ENCODE peak calls at places on chromosome 13, in six cellular contexts. One of them, this sample, is unnamed.
A peak's percentile ranks its signal among the peaks of the same experiment; 100 is the strongest.

GRCh38 chr13:37326319-37326718 is 220.9 kb upstream of the CSNK1A1L start:
- DNase-seq in lower lobe of right lung: no peak
- DNase-seq in Peyer's patch: no peak
- DNase-seq in dorsolateral prefrontal cortex: no peak
- DNase-seq in Calu3: no peak
- DNase-seq in progenitor cell of endocrine pancreas: no peak
- DNase-seq in this sample: no peak

GRCh38 chr13:80737513-80737912 is 396.6 kb upstream of the SPRY2 start:
- DNase-seq in lower lobe of right lung: no peak
- DNase-seq in Peyer's patch: no peak
- DNase-seq in dorsolateral prefrontal cortex: no peak
- DNase-seq in Calu3: no peak
- DNase-seq in progenitor cell of endocrine pancreas: no peak
- DNase-seq in this sample: no peak

GRCh38 chr13:98798849-98799645 is 46.6 kb upstream of the SLC15A1 start:
- DNase-seq in lower lobe of right lung: no peak
- DNase-seq in Peyer's patch: no peak
- DNase-seq in dorsolateral prefrontal cortex: no peak
- DNase-seq in Calu3: no peak
- DNase-seq in progenitor cell of endocrine pancreas: no peak
- DNase-seq in this sample: no peak

GRCh38 chr13:103812966-103813365 is 746.7 kb upstream of the SLC10A2 start:
- DNase-seq in lower lobe of right lung: no peak
- DNase-seq in Peyer's patch: no peak
- DNase-seq in dorsolateral prefrontal cortex: no peak
- DNase-seq in Calu3: no peak
- DNase-seq in progenitor cell of endocrine pancreas: no peak
- DNase-seq in this sample: no peak

GRCh38 chr13:114074671-114075315 is 57.6 kb downstream of the RASA3 start:
- DNase-seq in lower lobe of right lung: no peak
- DNase-seq in Peyer's patch: no peak
- DNase-seq in dorsolateral prefrontal cortex: no peak
- DNase-seq in Calu3: no peak
- DNase-seq in progenitor cell of endocrine pancreas: no peak
- DNase-seq in this sample: no peak

GRCh38 chr13:30493670-30494381 is 28.1 kb upstream of the HMGB1 start:
- DNase-seq in lower lobe of right lung: no peak
- DNase-seq in Peyer's patch: no peak
- DNase-seq in dorsolateral prefrontal cortex: no peak
- DNase-seq in Calu3: no peak
- DNase-seq in progenitor cell of endocrine pancreas: no peak
- DNase-seq in this sample: no peak

GRCh38 chr13:50451609-50452008 is 391.9 kb downstream of the DLEU7 start:
- DNase-seq in lower lobe of right lung: peak; percentile 39
- DNase-seq in Peyer's patch: no peak
- DNase-seq in dorsolateral prefrontal cortex: no peak
- DNase-seq in Calu3: no peak
- DNase-seq in progenitor cell of endocrine pancreas: no peak
- DNase-seq in this sample: no peak

GRCh38 chr13:41311607-41312500 is 787 bp downstream of the NAA16 start:
- DNase-seq in lower lobe of right lung: peak; percentile 63
- DNase-seq in Peyer's patch: peak; percentile 40
- DNase-seq in dorsolateral prefrontal cortex: no peak
- DNase-seq in Calu3: peak; percentile 35
- DNase-seq in progenitor cell of endocrine pancreas: peak; percentile 19
- DNase-seq in this sample: peak; percentile 50

GRCh38 chr13:33376212-33376611 is 90.7 kb upstream of the STARD13 start:
- DNase-seq in lower lobe of right lung: no peak
- DNase-seq in Peyer's patch: no peak
- DNase-seq in dorsolateral prefrontal cortex: no peak
- DNase-seq in Calu3: no peak
- DNase-seq in progenitor cell of endocrine pancreas: no peak
- DNase-seq in this sample: no peak

GRCh38 chr13:63481334-63481733 is 2065.7 kb upstream of the PCDH20 start:
- DNase-seq in lower lobe of right lung: no peak
- DNase-seq in Peyer's patch: no peak
- DNase-seq in dorsolateral prefrontal cortex: no peak
- DNase-seq in Calu3: no peak
- DNase-seq in progenitor cell of endocrine pancreas: no peak
- DNase-seq in this sample: no peak

GRCh38 chr13:84651288-84651687 is 769.0 kb upstream of the SLITRK1 start:
- DNase-seq in lower lobe of right lung: no peak
- DNase-seq in Peyer's patch: no peak
- DNase-seq in dorsolateral prefrontal cortex: no peak
- DNase-seq in Calu3: peak; percentile 17
- DNase-seq in progenitor cell of endocrine pancreas: no peak
- DNase-seq in this sample: no peak

GRCh38 chr13:108785844-108786243 is 156.4 kb downstream of the MYO16 start:
- DNase-seq in lower lobe of right lung: no peak
- DNase-seq in Peyer's patch: no peak
- DNase-seq in dorsolateral prefrontal cortex: no peak
- DNase-seq in Calu3: no peak
- DNase-seq in progenitor cell of endocrine pancreas: no peak
- DNase-seq in this sample: no peak

GRCh38 chr13:30796132-30796832 is 60.9 kb downstream of the ALOX5AP start:
- DNase-seq in lower lobe of right lung: no peak
- DNase-seq in Peyer's patch: no peak
- DNase-seq in dorsolateral prefrontal cortex: no peak
- DNase-seq in Calu3: peak; percentile 45
- DNase-seq in progenitor cell of endocrine pancreas: no peak
- DNase-seq in this sample: no peak

GRCh38 chr13:34338102-34338501 is 520.2 kb downstream of the RFC3 start:
- DNase-seq in lower lobe of right lung: no peak
- DNase-seq in Peyer's patch: no peak
- DNase-seq in dorsolateral prefrontal cortex: no peak
- DNase-seq in Calu3: no peak
- DNase-seq in progenitor cell of endocrine pancreas: no peak
- DNase-seq in this sample: no peak

GRCh38 chr13:29961036-29961685 is 110.7 kb upstream of the UBL3 start:
- DNase-seq in lower lobe of right lung: no peak
- DNase-seq in Peyer's patch: no peak
- DNase-seq in dorsolateral prefrontal cortex: no peak
- DNase-seq in Calu3: no peak
- DNase-seq in progenitor cell of endocrine pancreas: no peak
- DNase-seq in this sample: peak; percentile 83

GRCh38 chr13:97018029-97018819 is 23.9 kb upstream of the OXGR1 start:
- DNase-seq in lower lobe of right lung: no peak
- DNase-seq in Peyer's patch: no peak
- DNase-seq in dorsolateral prefrontal cortex: no peak
- DNase-seq in Calu3: no peak
- DNase-seq in progenitor cell of endocrine pancreas: peak; percentile 22
- DNase-seq in this sample: peak; percentile 28

GRCh38 chr13:80010846-80011245 is 330.1 kb downstream of the SPRY2 start:
- DNase-seq in lower lobe of right lung: no peak
- DNase-seq in Peyer's patch: no peak
- DNase-seq in dorsolateral prefrontal cortex: peak; percentile 62
- DNase-seq in Calu3: no peak
- DNase-seq in progenitor cell of endocrine pancreas: no peak
- DNase-seq in this sample: no peak

GRCh38 chr13:63124863-63125262 is 1709.2 kb upstream of the PCDH20 start:
- DNase-seq in lower lobe of right lung: no peak
- DNase-seq in Peyer's patch: no peak
- DNase-seq in dorsolateral prefrontal cortex: no peak
- DNase-seq in Calu3: no peak
- DNase-seq in progenitor cell of endocrine pancreas: no peak
- DNase-seq in this sample: no peak

GRCh38 chr13:39035204-39035603 is 2.7 kb downstream of the PROSER1 start:
- DNase-seq in lower lobe of right lung: no peak
- DNase-seq in Peyer's patch: no peak
- DNase-seq in dorsolateral prefrontal cortex: no peak
- DNase-seq in Calu3: no peak
- DNase-seq in progenitor cell of endocrine pancreas: no peak
- DNase-seq in this sample: no peak

GRCh38 chr13:80133631-80134083 is 207.3 kb downstream of the SPRY2 start:
- DNase-seq in lower lobe of right lung: no peak
- DNase-seq in Peyer's patch: no peak
- DNase-seq in dorsolateral prefrontal cortex: no peak
- DNase-seq in Calu3: no peak
- DNase-seq in progenitor cell of endocrine pancreas: no peak
- DNase-seq in this sample: no peak

GRCh38 chr13:90293793-90294361 is 1053.6 kb upstream of the MIR17HG start:
- DNase-seq in lower lobe of right lung: peak; percentile 53
- DNase-seq in Peyer's patch: no peak
- DNase-seq in dorsolateral prefrontal cortex: no peak
- DNase-seq in Calu3: no peak
- DNase-seq in progenitor cell of endocrine pancreas: no peak
- DNase-seq in this sample: no peak

GRCh38 chr13:91238036-91238435 is 109.5 kb upstream of the MIR17HG start:
- DNase-seq in lower lobe of right lung: no peak
- DNase-seq in Peyer's patch: no peak
- DNase-seq in dorsolateral prefrontal cortex: no peak
- DNase-seq in Calu3: no peak
- DNase-seq in progenitor cell of endocrine pancreas: no peak
- DNase-seq in this sample: no peak

GRCh38 chr13:112839347-112840105 is 129.5 kb upstream of the MCF2L start:
- DNase-seq in lower lobe of right lung: no peak
- DNase-seq in Peyer's patch: no peak
- DNase-seq in dorsolateral prefrontal cortex: no peak
- DNase-seq in Calu3: no peak
- DNase-seq in progenitor cell of endocrine pancreas: no peak
- DNase-seq in this sample: no peak

DNA sequence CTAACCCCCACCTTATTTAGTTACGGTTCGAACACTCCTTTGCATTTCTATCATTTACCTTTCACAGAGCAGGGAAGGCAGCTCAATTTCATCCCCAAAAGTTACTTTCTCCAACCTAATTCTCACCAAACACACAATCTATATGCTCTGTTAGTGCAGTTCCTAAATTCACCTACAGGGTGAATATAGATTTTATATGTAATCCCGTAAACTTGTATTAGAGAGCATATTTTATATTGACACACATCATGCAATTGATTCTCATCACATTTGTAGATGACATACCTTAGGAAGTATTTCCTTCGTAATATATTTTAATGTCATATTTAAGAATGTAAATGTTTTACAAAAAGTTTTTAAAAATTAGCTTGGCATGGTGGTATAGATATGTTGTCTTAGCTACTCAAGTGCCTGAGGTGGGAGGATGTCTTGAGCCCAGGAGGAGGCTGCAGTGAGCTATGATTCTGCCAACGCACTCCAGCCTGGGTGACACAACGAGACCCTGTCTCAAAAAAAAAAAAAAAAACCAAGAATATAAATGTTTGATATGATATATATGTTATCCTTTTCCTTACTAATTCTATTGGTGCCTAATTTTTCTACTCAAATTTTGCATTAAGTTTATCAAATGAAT is 57.3 kb upstream of the TNFRSF19 start:
- DNase-seq in lower lobe of right lung: no peak
- DNase-seq in Peyer's patch: no peak
- DNase-seq in dorsolateral prefrontal cortex: no peak
- DNase-seq in Calu3: no peak
- DNase-seq in progenitor cell of endocrine pancreas: no peak
- DNase-seq in this sample: no peak
- TF ChIP-seq CTCF in lower lobe of right lung: no peak
- TF ChIP-seq CTCF in Peyer's patch: no peak
- TF ChIP-seq CTCF in dorsolateral prefrontal cortex: peak; percentile 20
- TF ChIP-seq CTCF in Calu3: no peak
- TF ChIP-seq CTCF in progenitor cell of endocrine pancreas: peak; percentile 42
- TF ChIP-seq CTCF in this sample: peak; percentile 66

GRCh38 chr13:19605161-19605955 is 28.1 kb upstream of the MPHOSPH8 start:
- DNase-seq in lower lobe of right lung: no peak
- DNase-seq in Peyer's patch: no peak
- DNase-seq in dorsolateral prefrontal cortex: no peak
- DNase-seq in Calu3: no peak
- DNase-seq in progenitor cell of endocrine pancreas: no peak
- DNase-seq in this sample: no peak

GRCh38 chr13:19604306-19604705 is 29.2 kb upstream of the MPHOSPH8 start:
- DNase-seq in lower lobe of right lung: no peak
- DNase-seq in Peyer's patch: no peak
- DNase-seq in dorsolateral prefrontal cortex: no peak
- DNase-seq in Calu3: no peak
- DNase-seq in progenitor cell of endocrine pancreas: no peak
- DNase-seq in this sample: no peak

GRCh38 chr13:19597523-19597922 is 35.9 kb upstream of the MPHOSPH8 start:
- DNase-seq in lower lobe of right lung: no peak
- DNase-seq in Peyer's patch: no peak
- DNase-seq in dorsolateral prefrontal cortex: no peak
- DNase-seq in Calu3: no peak
- DNase-seq in progenitor cell of endocrine pancreas: no peak
- DNase-seq in this sample: no peak

GRCh38 chr13:19606152-19606551 is 27.3 kb upstream of the MPHOSPH8 start:
- DNase-seq in lower lobe of right lung: no peak
- DNase-seq in Peyer's patch: no peak
- DNase-seq in dorsolateral prefrontal cortex: peak; percentile 48
- DNase-seq in Calu3: no peak
- DNase-seq in progenitor cell of endocrine pancreas: no peak
- DNase-seq in this sample: no peak

DNA sequence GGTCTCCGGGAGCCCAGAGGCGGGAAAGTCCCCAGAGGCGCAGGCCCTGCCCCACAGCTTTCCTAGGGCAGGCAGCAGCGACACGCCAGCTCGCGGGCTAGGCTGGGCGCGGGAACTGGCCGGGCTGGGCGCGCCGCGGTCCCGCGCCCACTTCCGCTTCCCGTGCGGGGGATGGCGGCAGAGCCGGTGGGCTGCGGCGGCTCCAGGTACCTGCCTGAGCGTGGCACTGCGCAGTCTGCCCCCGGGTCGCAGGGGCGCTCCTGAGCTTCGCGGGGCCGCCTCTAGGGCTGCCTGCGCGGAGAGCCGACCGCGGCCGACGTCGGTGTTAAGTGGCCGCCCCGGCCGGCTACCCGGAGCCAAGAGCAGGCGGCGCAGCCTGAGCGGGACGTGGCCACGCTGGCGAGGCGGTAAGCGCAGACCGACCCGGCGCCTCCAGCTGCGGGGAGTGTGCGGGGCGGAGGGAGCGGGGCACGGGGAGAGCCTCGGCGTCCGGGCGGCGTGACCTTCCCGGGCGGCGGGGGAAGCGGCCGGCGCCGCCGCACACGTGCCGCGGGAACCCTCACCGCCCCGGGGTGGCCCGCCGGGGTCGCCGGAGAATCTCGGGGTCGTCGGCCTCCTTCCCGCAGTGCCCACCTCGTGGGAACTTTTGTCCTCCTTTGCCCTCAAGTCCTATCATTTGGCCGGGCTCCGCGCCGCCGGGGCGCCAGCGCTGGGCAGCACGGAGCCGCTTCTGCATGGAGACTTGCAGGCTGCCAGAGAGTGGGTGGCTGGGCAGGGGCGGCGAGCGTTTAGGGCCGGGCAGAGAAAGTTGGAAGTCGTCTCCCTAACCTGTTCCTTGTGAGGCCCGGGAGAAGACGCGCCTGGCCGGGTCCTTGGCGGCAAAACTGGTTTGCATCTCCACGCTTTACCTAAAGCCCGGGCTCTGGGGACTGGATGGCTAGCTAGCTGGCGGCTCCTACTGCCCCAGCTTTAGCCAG is 31.4 kb upstream of the MPHOSPH8 start:
- DNase-seq in lower lobe of right lung: peak; percentile 61
- DNase-seq in Peyer's patch: no peak
- DNase-seq in dorsolateral prefrontal cortex: no peak
- DNase-seq in Calu3: peak; percentile 69
- DNase-seq in progenitor cell of endocrine pancreas: peak; percentile 66
- DNase-seq in this sample: peak; percentile 71
- TF ChIP-seq CTCF in lower lobe of right lung: peak; percentile 29
- TF ChIP-seq CTCF in Peyer's patch: no peak
- TF ChIP-seq CTCF in dorsolateral prefrontal cortex: no peak
- TF ChIP-seq CTCF in Calu3: no peak
- TF ChIP-seq CTCF in progenitor cell of endocrine pancreas: peak; percentile 48
- TF ChIP-seq CTCF in this sample: no peak

GRCh38 chr13:111286162-111286561 is 34.3 kb upstream of the TEX29 start:
- DNase-seq in lower lobe of right lung: no peak
- DNase-seq in Peyer's patch: no peak
- DNase-seq in dorsolateral prefrontal cortex: no peak
- DNase-seq in Calu3: no peak
- DNase-seq in progenitor cell of endocrine pancreas: no peak
- DNase-seq in this sample: no peak
- TF ChIP-seq CTCF in lower lobe of right lung: no peak
- TF ChIP-seq CTCF in Peyer's patch: no peak
- TF ChIP-seq CTCF in dorsolateral prefrontal cortex: no peak
- TF ChIP-seq CTCF in Calu3: no peak
- TF ChIP-seq CTCF in progenitor cell of endocrine pancreas: no peak
- TF ChIP-seq CTCF in this sample: no peak

GRCh38 chr13:43132228-43132627 is 108.8 kb downstream of the DNAJC15 start:
- DNase-seq in lower lobe of right lung: no peak
- DNase-seq in Peyer's patch: no peak
- DNase-seq in dorsolateral prefrontal cortex: no peak
- DNase-seq in Calu3: peak; percentile 38
- DNase-seq in progenitor cell of endocrine pancreas: no peak
- DNase-seq in this sample: no peak
- TF ChIP-seq CTCF in lower lobe of right lung: peak; percentile 30
- TF ChIP-seq CTCF in Peyer's patch: peak; percentile 52
- TF ChIP-seq CTCF in dorsolateral prefrontal cortex: no peak
- TF ChIP-seq CTCF in Calu3: peak; percentile 19
- TF ChIP-seq CTCF in progenitor cell of endocrine pancreas: peak; percentile 42
- TF ChIP-seq CTCF in this sample: no peak

This sample was measured in glutamatergic neuron.